ENCODE peak calls at places on chromosomes 3 and 15, in seven cellular contexts. One of them, this sample, is unnamed.

GRCh38 chr3:49916686-49917085 is 12.9 kb downstream of the MON1A start:
- DNase-seq in colonic mucosa: no peak
- DNase-seq in epithelial cell of esophagus: no peak
- DNase-seq in cardiac fibroblast: peak; percentile 52
- DNase-seq in adrenal gland: no peak
- DNase-seq in fibroblast of the aortic adventitia: peak; percentile 47
- DNase-seq in coronary artery: no peak
- DNase-seq in this sample: no peak

GRCh38 chr3:151538706-151539403 is 78.0 kb upstream of the IGSF10 start:
- DNase-seq in cardiac fibroblast: no peak
- DNase-seq in coronary artery: no peak
- DNase-seq in epithelial cell of esophagus: no peak
- DNase-seq in fibroblast of the aortic adventitia: peak; percentile 35
- DNase-seq in adrenal gland: no peak
- DNase-seq in colonic mucosa: no peak
- DNase-seq in this sample: no peak

GRCh38 chr3:30690199-30690598 is 83.8 kb downstream of the TGFBR2 start:
- DNase-seq in cardiac fibroblast: no peak
- DNase-seq in colonic mucosa: no peak
- DNase-seq in adrenal gland: no peak
- DNase-seq in fibroblast of the aortic adventitia: no peak
- DNase-seq in coronary artery: no peak
- DNase-seq in epithelial cell of esophagus: no peak
- DNase-seq in this sample: no peak

GRCh38 chr3:105137911-105138310 is 228.8 kb upstream of the ALCAM start:
- DNase-seq in fibroblast of the aortic adventitia: no peak
- DNase-seq in coronary artery: no peak
- DNase-seq in cardiac fibroblast: peak; percentile 5
- DNase-seq in adrenal gland: no peak
- DNase-seq in colonic mucosa: no peak
- DNase-seq in epithelial cell of esophagus: no peak
- DNase-seq in this sample: no peak

GRCh38 chr15:84736375-84736774 is 12.0 kb upstream of the ZNF592 start:
- DNase-seq in colonic mucosa: no peak
- DNase-seq in epithelial cell of esophagus: no peak
- DNase-seq in fibroblast of the aortic adventitia: no peak
- DNase-seq in cardiac fibroblast: no peak
- DNase-seq in coronary artery: no peak
- DNase-seq in adrenal gland: peak; percentile 11
- DNase-seq in this sample: no peak

GRCh38 chr3:63478962-63479660 is 173.4 kb upstream of the SNTN start:
- DNase-seq in adrenal gland: no peak
- DNase-seq in fibroblast of the aortic adventitia: peak; percentile 69
- DNase-seq in cardiac fibroblast: peak; percentile 6
- DNase-seq in epithelial cell of esophagus: peak; percentile 7
- DNase-seq in coronary artery: no peak
- DNase-seq in colonic mucosa: no peak
- DNase-seq in this sample: no peak

GRCh38 chr3:195421410-195421809 is 21.4 kb downstream of the ACAP2 start:
- DNase-seq in cardiac fibroblast: peak; percentile 49
- DNase-seq in colonic mucosa: no peak
- DNase-seq in coronary artery: no peak
- DNase-seq in adrenal gland: no peak
- DNase-seq in epithelial cell of esophagus: peak; percentile 27
- DNase-seq in fibroblast of the aortic adventitia: peak; percentile 38
- DNase-seq in this sample: no peak

GRCh38 chr3:116445291-116445841 is at the start of gene LSAMP:
- DNase-seq in adrenal gland: peak; percentile 22
- DNase-seq in coronary artery: no peak
- DNase-seq in cardiac fibroblast: no peak
- DNase-seq in epithelial cell of esophagus: no peak
- DNase-seq in fibroblast of the aortic adventitia: peak; percentile 7
- DNase-seq in colonic mucosa: no peak
- DNase-seq in this sample: peak; percentile 69

GRCh38 chr3:11769704-11770103 is 77.0 kb downstream of the TAMM41 start:
- DNase-seq in epithelial cell of esophagus: peak; percentile 65
- DNase-seq in coronary artery: no peak
- DNase-seq in colonic mucosa: no peak
- DNase-seq in cardiac fibroblast: no peak
- DNase-seq in fibroblast of the aortic adventitia: no peak
- DNase-seq in adrenal gland: no peak
- DNase-seq in this sample: no peak

GRCh38 chr3:46935168-46935858 is 41.2 kb downstream of the CCDC12 start:
- DNase-seq in cardiac fibroblast: peak; percentile 94
- DNase-seq in coronary artery: peak; percentile 97
- DNase-seq in fibroblast of the aortic adventitia: peak; percentile 96
- DNase-seq in adrenal gland: peak; percentile 98
- DNase-seq in colonic mucosa: no peak
- DNase-seq in epithelial cell of esophagus: peak; percentile 94
- DNase-seq in this sample: peak; percentile 95

GRCh38 chr15:89876736-89877135 is 17.1 kb downstream of the AP3S2 start:
- DNase-seq in coronary artery: no peak
- DNase-seq in colonic mucosa: no peak
- DNase-seq in epithelial cell of esophagus: no peak
- DNase-seq in fibroblast of the aortic adventitia: no peak
- DNase-seq in adrenal gland: no peak
- DNase-seq in cardiac fibroblast: no peak
- DNase-seq in this sample: no peak

GRCh38 chr15:95558131-95558530 is 772.4 kb upstream of the NR2F2 start:
- DNase-seq in colonic mucosa: no peak
- DNase-seq in epithelial cell of esophagus: peak; percentile 74
- DNase-seq in cardiac fibroblast: peak; percentile 71
- DNase-seq in coronary artery: no peak
- DNase-seq in fibroblast of the aortic adventitia: no peak
- DNase-seq in adrenal gland: no peak
- DNase-seq in this sample: no peak

GRCh38 chr3:54127499-54128056 is 5.2 kb downstream of the CACNA2D3 start:
- DNase-seq in coronary artery: no peak
- DNase-seq in cardiac fibroblast: no peak
- DNase-seq in fibroblast of the aortic adventitia: no peak
- DNase-seq in colonic mucosa: no peak
- DNase-seq in adrenal gland: no peak
- DNase-seq in epithelial cell of esophagus: no peak
- DNase-seq in this sample: no peak

GRCh38 chr15:20658024-20658423 is 116.4 kb upstream of the GOLGA6L6 start:
- DNase-seq in cardiac fibroblast: no peak
- DNase-seq in coronary artery: no peak
- DNase-seq in colonic mucosa: no peak
- DNase-seq in adrenal gland: no peak
- DNase-seq in epithelial cell of esophagus: no peak
- DNase-seq in fibroblast of the aortic adventitia: no peak
- DNase-seq in this sample: no peak

GRCh38 chr15:43922021-43922420 is 95.2 kb downstream of the WDR76 start:
- DNase-seq in fibroblast of the aortic adventitia: peak; percentile 45
- DNase-seq in cardiac fibroblast: no peak
- DNase-seq in epithelial cell of esophagus: peak; percentile 69
- DNase-seq in coronary artery: no peak
- DNase-seq in colonic mucosa: no peak
- DNase-seq in adrenal gland: no peak
- DNase-seq in this sample: no peak

GRCh38 chr15:71639531-71639930 is 170.8 kb upstream of the NR2E3 start:
- DNase-seq in colonic mucosa: no peak
- DNase-seq in adrenal gland: no peak
- DNase-seq in fibroblast of the aortic adventitia: no peak
- DNase-seq in coronary artery: no peak
- DNase-seq in epithelial cell of esophagus: no peak
- DNase-seq in cardiac fibroblast: no peak
- DNase-seq in this sample: no peak

GRCh38 chr3:184361932-184362667 is 590 bp downstream of the POLR2H start:
- DNase-seq in epithelial cell of esophagus: peak; percentile 69
- DNase-seq in fibroblast of the aortic adventitia: no peak
- DNase-seq in colonic mucosa: peak; percentile 82
- DNase-seq in coronary artery: peak; percentile 89
- DNase-seq in cardiac fibroblast: peak; percentile 60
- DNase-seq in adrenal gland: peak; percentile 82
- DNase-seq in this sample: peak; percentile 81

GRCh38 chr3:23941440-23941839 is 3.6 kb upstream of the NR1D2 start:
- DNase-seq in adrenal gland: no peak
- DNase-seq in epithelial cell of esophagus: no peak
- DNase-seq in fibroblast of the aortic adventitia: no peak
- DNase-seq in cardiac fibroblast: no peak
- DNase-seq in coronary artery: no peak
- DNase-seq in colonic mucosa: no peak
- DNase-seq in this sample: no peak

GRCh38 chr15:88981244-88982215 is 68.4 kb upstream of the MFGE8 start:
- DNase-seq in epithelial cell of esophagus: no peak
- DNase-seq in cardiac fibroblast: peak; percentile 53
- DNase-seq in adrenal gland: no peak
- DNase-seq in coronary artery: no peak
- DNase-seq in fibroblast of the aortic adventitia: no peak
- DNase-seq in colonic mucosa: no peak
- DNase-seq in this sample: no peak

GRCh38 chr3:156553705-156554356 is 1.1 kb downstream of the SSR3 start:
- DNase-seq in epithelial cell of esophagus: peak; percentile 47
- DNase-seq in fibroblast of the aortic adventitia: peak; percentile 81
- DNase-seq in cardiac fibroblast: peak; percentile 79
- DNase-seq in coronary artery: no peak
- DNase-seq in colonic mucosa: peak; percentile 29
- DNase-seq in adrenal gland: no peak
- DNase-seq in this sample: peak; percentile 52

GRCh38 chr3:8371085-8371551 is 130.5 kb upstream of the LMCD1 start:
- DNase-seq in adrenal gland: peak; percentile 49
- DNase-seq in fibroblast of the aortic adventitia: peak; percentile 89
- DNase-seq in cardiac fibroblast: peak; percentile 75
- DNase-seq in epithelial cell of esophagus: peak; percentile 29
- DNase-seq in colonic mucosa: no peak
- DNase-seq in coronary artery: no peak
- DNase-seq in this sample: peak; percentile 10

GRCh38 chr15:65525622-65526021 is 4.6 kb upstream of the HACD3 start:
- DNase-seq in colonic mucosa: no peak
- DNase-seq in cardiac fibroblast: peak; percentile 47
- DNase-seq in fibroblast of the aortic adventitia: peak; percentile 52
- DNase-seq in epithelial cell of esophagus: peak; percentile 58
- DNase-seq in coronary artery: no peak
- DNase-seq in adrenal gland: peak; percentile 62
- DNase-seq in this sample: no peak

GRCh38 chr3:140420621-140421357 is 257.1 kb upstream of the TRIM42 start:
- DNase-seq in coronary artery: no peak
- DNase-seq in colonic mucosa: no peak
- DNase-seq in fibroblast of the aortic adventitia: peak; percentile 69
- DNase-seq in cardiac fibroblast: peak; percentile 53
- DNase-seq in epithelial cell of esophagus: no peak
- DNase-seq in adrenal gland: peak; percentile 46
- DNase-seq in this sample: no peak

GRCh38 chr3:82088749-82089148 is 327.3 kb upstream of the GBE1 start:
- DNase-seq in adrenal gland: no peak
- DNase-seq in colonic mucosa: no peak
- DNase-seq in cardiac fibroblast: no peak
- DNase-seq in epithelial cell of esophagus: no peak
- DNase-seq in fibroblast of the aortic adventitia: no peak
- DNase-seq in coronary artery: no peak
- DNase-seq in this sample: no peak

GRCh38 chr3:108914774-108915641 is 38.7 kb downstream of the GUCA1C start:
- DNase-seq in epithelial cell of esophagus: peak; percentile 79
- DNase-seq in cardiac fibroblast: peak; percentile 71
- DNase-seq in colonic mucosa: peak; percentile 48
- DNase-seq in fibroblast of the aortic adventitia: peak; percentile 64
- DNase-seq in coronary artery: no peak
- DNase-seq in adrenal gland: peak; percentile 30
- DNase-seq in this sample: peak; percentile 75

DNA sequence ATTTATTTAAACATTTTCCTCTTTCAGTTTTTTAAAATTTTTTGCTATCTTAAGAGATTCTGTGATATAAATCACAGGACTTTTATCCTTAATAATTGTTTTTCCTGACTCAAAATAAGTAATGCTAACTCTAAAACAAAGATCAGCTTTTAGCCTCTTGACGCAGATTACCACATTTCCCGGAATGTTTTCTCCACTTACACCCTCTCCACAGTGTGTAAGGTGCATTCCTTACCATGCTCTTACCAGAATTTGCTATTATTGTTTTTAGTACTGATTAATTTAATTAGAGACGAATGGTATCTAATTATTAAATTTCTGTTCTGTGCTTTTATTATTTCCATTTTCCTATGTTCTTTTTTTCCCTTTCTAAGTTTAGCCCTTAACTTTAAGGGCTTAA is 34.8 kb downstream of the GUCA1C start:
- DNase-seq in adrenal gland: no peak
- DNase-seq in fibroblast of the aortic adventitia: no peak
- DNase-seq in cardiac fibroblast: no peak
- DNase-seq in coronary artery: no peak
- DNase-seq in colonic mucosa: no peak
- DNase-seq in epithelial cell of esophagus: no peak
- DNase-seq in this sample: no peak
- TF ChIP-seq CTCF in adrenal gland: no peak
- TF ChIP-seq CTCF in fibroblast of the aortic adventitia: no peak
- TF ChIP-seq CTCF in cardiac fibroblast: no peak
- TF ChIP-seq CTCF in coronary artery: no peak
- TF ChIP-seq CTCF in colonic mucosa: no peak
- TF ChIP-seq CTCF in epithelial cell of esophagus: no peak
- TF ChIP-seq CTCF in this sample: no peak

GRCh38 chr15:75043509-75044257 is 20.3 kb downstream of the PPCDC start:
- DNase-seq in adrenal gland: peak; percentile 99
- DNase-seq in epithelial cell of esophagus: peak; percentile 70
- DNase-seq in coronary artery: peak; percentile 100
- DNase-seq in cardiac fibroblast: peak; percentile 100
- DNase-seq in colonic mucosa: peak; percentile 84
- DNase-seq in fibroblast of the aortic adventitia: peak; percentile 100
- DNase-seq in this sample: peak; percentile 92
- TF ChIP-seq CTCF in adrenal gland: peak; percentile 24
- TF ChIP-seq CTCF in epithelial cell of esophagus: no peak
- TF ChIP-seq CTCF in coronary artery: peak; percentile 29
- TF ChIP-seq CTCF in cardiac fibroblast: peak; percentile 72
- TF ChIP-seq CTCF in colonic mucosa: no peak
- TF ChIP-seq CTCF in fibroblast of the aortic adventitia: peak; percentile 73
- TF ChIP-seq CTCF in this sample: peak; percentile 48

GRCh38 chr3:55431041-55431440 is 56.1 kb downstream of the WNT5A start:
- DNase-seq in fibroblast of the aortic adventitia: no peak
- DNase-seq in colonic mucosa: no peak
- DNase-seq in adrenal gland: no peak
- DNase-seq in cardiac fibroblast: no peak
- DNase-seq in epithelial cell of esophagus: no peak
- DNase-seq in coronary artery: no peak
- DNase-seq in this sample: no peak

GRCh38 chr3:55436644-55437043 is 50.5 kb downstream of the WNT5A start:
- DNase-seq in fibroblast of the aortic adventitia: no peak
- DNase-seq in adrenal gland: no peak
- DNase-seq in epithelial cell of esophagus: no peak
- DNase-seq in cardiac fibroblast: no peak
- DNase-seq in colonic mucosa: no peak
- DNase-seq in coronary artery: no peak
- DNase-seq in this sample: no peak

GRCh38 chr3:55435446-55435845 is 51.7 kb downstream of the WNT5A start:
- DNase-seq in colonic mucosa: no peak
- DNase-seq in cardiac fibroblast: no peak
- DNase-seq in epithelial cell of esophagus: no peak
- DNase-seq in adrenal gland: no peak
- DNase-seq in coronary artery: no peak
- DNase-seq in fibroblast of the aortic adventitia: no peak
- DNase-seq in this sample: no peak

GRCh38 chr3:55439657-55440405 is 47.3 kb downstream of the WNT5A start:
- DNase-seq in colonic mucosa: no peak
- DNase-seq in adrenal gland: no peak
- DNase-seq in epithelial cell of esophagus: no peak
- DNase-seq in cardiac fibroblast: no peak
- DNase-seq in coronary artery: peak; percentile 53
- DNase-seq in fibroblast of the aortic adventitia: no peak
- DNase-seq in this sample: no peak

GRCh38 chr3:55434789-55435188 is 52.3 kb downstream of the WNT5A start:
- DNase-seq in fibroblast of the aortic adventitia: peak; percentile 18
- DNase-seq in colonic mucosa: peak; percentile 49
- DNase-seq in adrenal gland: no peak
- DNase-seq in coronary artery: no peak
- DNase-seq in cardiac fibroblast: peak; percentile 69
- DNase-seq in epithelial cell of esophagus: peak; percentile 37
- DNase-seq in this sample: no peak
- TF ChIP-seq CTCF in fibroblast of the aortic adventitia: peak; percentile 42
- TF ChIP-seq CTCF in colonic mucosa: peak; percentile 51
- TF ChIP-seq CTCF in adrenal gland: peak; percentile 35
- TF ChIP-seq CTCF in coronary artery: no peak
- TF ChIP-seq CTCF in cardiac fibroblast: peak; percentile 71
- TF ChIP-seq CTCF in epithelial cell of esophagus: peak; percentile 34
- TF ChIP-seq CTCF in this sample: peak; percentile 36

GRCh38 chr3:37308247-37308646 is 133.9 kb upstream of the LRRFIP2 start:
- DNase-seq in cardiac fibroblast: peak; percentile 47
- DNase-seq in fibroblast of the aortic adventitia: peak; percentile 39
- DNase-seq in colonic mucosa: no peak
- DNase-seq in epithelial cell of esophagus: peak; percentile 40
- DNase-seq in adrenal gland: no peak
- DNase-seq in coronary artery: no peak
- DNase-seq in this sample: peak; percentile 26
- TF ChIP-seq CTCF in cardiac fibroblast: peak; percentile 16
- TF ChIP-seq CTCF in fibroblast of the aortic adventitia: peak; percentile 41
- TF ChIP-seq CTCF in colonic mucosa: peak; percentile 15
- TF ChIP-seq CTCF in epithelial cell of esophagus: peak; percentile 21
- TF ChIP-seq CTCF in adrenal gland: peak; percentile 25
- TF ChIP-seq CTCF in coronary artery: no peak
- TF ChIP-seq CTCF in this sample: peak; percentile 53

This sample was measured in hepatocyte.